ENCODE peak calls at places on chromosomes 13 and 19, in seven cellular contexts. F is NB4, V is amygdala, U is GM12864, E is D341Med, W is MCF 10A, O is NCI-H2081. X is an unnamed sample.

GRCh38 chr13:97798836-97799235 is 154.6 kb upstream of the IPO5 start:
- DNase-seq in O (no peak), F (no peak), E (no peak), W (no peak), V (no peak), U (no peak), X (no peak)

GRCh38 chr13:104253063-104253680 is 1187.0 kb upstream of the SLC10A2 start:
- DNase-seq in U (no peak), O (no peak), E (no peak), V (no peak), F (no peak), W (peak), X (no peak)

GRCh38 chr13:113749507-113749906 is 9.5 kb upstream of the TMEM255B start:
- DNase-seq in F (no peak), O (no peak), V (no peak), E (no peak), W (no peak), U (no peak), X (no peak)

GRCh38 chr19:47227347-47228167 is 3.4 kb downstream of the BBC3 start:
- DNase-seq in E (peak), U (no peak), O (no peak), V (peak), W (peak), F (peak), X (peak)

GRCh38 chr13:43965446-43965845 is 85.7 kb downstream of the LACC1 start:
- DNase-seq in W (no peak), E (no peak), U (no peak), V (no peak), O (no peak), F (no peak), X (no peak)

GRCh38 chr19:1416014-1416841 is 8.8 kb downstream of the DAZAP1 start:
- DNase-seq in V (no peak), E (no peak), F (no peak), U (no peak), W (no peak), O (peak), X (no peak)

GRCh38 chr19:46520616-46521015 is 24.9 kb upstream of the PNMA8B start:
- DNase-seq in E (no peak), U (no peak), F (peak), W (no peak), O (no peak), V (no peak), X (no peak)

GRCh38 chr19:39158646-39159260 is 33.2 kb downstream of the PAK4 start:
- DNase-seq in U (no peak), V (no peak), E (no peak), F (no peak), O (no peak), W (no peak), X (no peak)

GRCh38 chr13:111281751-111282311 is 38.6 kb upstream of the TEX29 start:
- DNase-seq in V (no peak), O (peak), W (no peak), E (no peak), U (no peak), F (no peak), X (no peak)

GRCh38 chr13:40233731-40234195 is 432.7 kb downstream of the FOXO1 start:
- DNase-seq in W (peak), O (no peak), E (no peak), U (no peak), F (no peak), V (no peak), X (no peak)